ENCODE peak calls at places on chromosomes 13 and 19, in six cellular contexts. F is GM12878, A is GM12892, L is HepG2, I is H1, N is K562. M is an unnamed sample.

GRCh38 chr13:48574036-48574796 is 41.3 kb upstream of the RCBTB2 start:
- DNase-seq in F (no peak), A (no peak), L (no peak), I (no peak), N (no peak), M (no peak)

GRCh38 chr19:45506246-45506990 is 861 bp upstream of the VASP start:
- DNase-seq in F (peak; percentile 64), A (peak; percentile 87), L (peak; percentile 85), I (no peak), N (peak; percentile 98), M (peak; percentile 86)

GRCh38 chr13:20101467-20102316 is 59.2 kb downstream of the GJA3 start:
- DNase-seq in F (no peak), A (no peak), L (no peak), I (no peak), N (no peak), M (no peak)

GRCh38 chr19:14337510-14337909 is 43.7 kb upstream of the ADGRE5 start:
- DNase-seq in F (no peak), A (no peak), L (no peak), I (no peak), N (peak; percentile 81), M (no peak)

GRCh38 chr13:80923907-80924306 is 583.0 kb upstream of the SPRY2 start:
- DNase-seq in F (no peak), A (no peak), L (no peak), I (no peak), N (no peak), M (no peak)

GRCh38 chr13:37777676-37778075 is 91.9 kb downstream of the TRPC4 start:
- DNase-seq in F (no peak), A (no peak), L (no peak), I (no peak), N (no peak), M (no peak)

GRCh38 chr13:35393886-35394285 is 82.6 kb downstream of the MAB21L1 start:
- DNase-seq in F (no peak), A (no peak), L (no peak), I (no peak), N (no peak), M (no peak)

GRCh38 chr19:47813304-47813994 is 8.3 kb upstream of the CRX start:
- DNase-seq in F (no peak), A (peak; percentile 61), L (peak; percentile 58), I (peak; percentile 78), N (peak; percentile 91), M (peak; percentile 80)

GRCh38 chr13:31851201-31851600 is 111.9 kb downstream of the RXFP2 start:
- DNase-seq in F (no peak), A (no peak), L (no peak), I (no peak), N (no peak), M (no peak)

GRCh38 chr19:48970923-48971395 is 5.8 kb downstream of the FTL start:
- DNase-seq in F (no peak), A (peak; percentile 70), L (peak; percentile 57), I (no peak), N (peak; percentile 93), M (peak; percentile 68)
- TF ChIP-seq TAF1 in F (no peak), A (no peak), L (no peak), I (no peak), N (no peak), M (no peak)

GRCh38 chr13:112994084-112994780 is 25.2 kb downstream of the MCF2L start:
- DNase-seq in F (no peak), A (no peak), L (no peak), I (no peak), N (no peak), M (no peak)

GRCh38 chr13:112992931-112993700 is 24.1 kb downstream of the MCF2L start:
- DNase-seq in F (no peak), A (no peak), L (no peak), I (no peak), N (no peak), M (no peak)

GRCh38 chr13:112991611-112992010 is 22.6 kb downstream of the MCF2L start:
- DNase-seq in F (no peak), A (no peak), L (no peak), I (no peak), N (no peak), M (no peak)

GRCh38 chr13:112987625-112988024 is 18.6 kb downstream of the MCF2L start:
- DNase-seq in F (no peak), A (no peak), L (no peak), I (no peak), N (no peak), M (no peak)

GRCh38 chr13:112990783-112991182 is 21.8 kb downstream of the MCF2L start:
- DNase-seq in F (no peak), A (no peak), L (no peak), I (no peak), N (no peak), M (no peak)
- TF ChIP-seq POLR2A in F (no peak), A (no peak), L (no peak), I (no peak), N (no peak), M (no peak)

GRCh38 chr13:21901772-21902708 is 231.2 kb downstream of the FGF9 start:
- DNase-seq in F (no peak), A (no peak), L (peak; percentile 12), I (no peak), N (no peak), M (no peak)

GRCh38 chr13:21898461-21898860 is 227.6 kb downstream of the FGF9 start:
- DNase-seq in F (no peak), A (no peak), L (no peak), I (no peak), N (no peak), M (no peak)

GRCh38 chr13:21897140-21897539 is 226.3 kb downstream of the FGF9 start:
- DNase-seq in F (no peak), A (no peak), L (no peak), I (no peak), N (no peak), M (no peak)

GRCh38 chr13:21901326-21901725 is 230.5 kb downstream of the FGF9 start:
- DNase-seq in F (no peak), A (no peak), L (no peak), I (no peak), N (no peak), M (no peak)

DNA sequence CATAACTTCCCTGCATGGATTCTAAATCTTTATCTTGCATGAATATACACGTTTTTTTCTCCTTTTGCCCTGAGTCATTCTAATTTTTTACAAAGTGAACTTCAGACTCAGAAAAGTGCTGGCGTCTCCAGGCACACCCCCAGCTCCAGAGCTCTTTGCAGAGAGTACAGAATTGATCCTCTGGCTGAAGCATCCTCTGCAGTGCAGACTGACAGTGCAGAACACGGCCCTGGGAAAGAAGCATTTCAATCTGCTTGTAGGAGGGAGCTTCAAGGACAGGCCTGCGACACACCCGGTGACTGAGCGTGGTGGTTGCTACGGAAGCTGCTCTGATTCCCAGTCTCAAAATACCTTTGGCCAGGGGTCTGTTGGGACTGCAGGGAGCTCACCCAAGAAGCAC is 228.1 kb downstream of the FGF9 start:
- DNase-seq in F (no peak), A (no peak), L (no peak), I (no peak), N (no peak), M (no peak)
- TF ChIP-seq TAF1 in F (no peak), A (no peak), L (no peak), I (no peak), N (no peak), M (no peak)

GRCh38 chr19:2974342-2974932 is 2.9 kb upstream of the TLE6 start:
- DNase-seq in F (no peak), A (no peak), L (no peak), I (no peak), N (peak; percentile 82), M (no peak)

GRCh38 chr19:2977001-2977685 is at the start of gene TLE6:
- DNase-seq in F (peak; percentile 87), A (peak; percentile 99), L (peak; percentile 92), I (peak; percentile 95), N (peak; percentile 98), M (peak; percentile 98)

GRCh38 chr19:2976609-2977000 is 759 bp upstream of the TLE6 start:
- DNase-seq in F (no peak), A (no peak), L (no peak), I (no peak), N (no peak), M (no peak)

GRCh38 chr19:2978467-2978767 is 1.1 kb downstream of the TLE6 start:
- DNase-seq in F (no peak), A (no peak), L (no peak), I (no peak), N (no peak), M (no peak)

GRCh38 chr19:2977686-2978466 is 512 bp downstream of the TLE6 start:
- DNase-seq in F (no peak), A (no peak), L (no peak), I (no peak), N (peak; percentile 88), M (no peak)
- TF ChIP-seq POLR2A in F (no peak), A (no peak), L (no peak), I (no peak), N (no peak), M (no peak)

DNA sequence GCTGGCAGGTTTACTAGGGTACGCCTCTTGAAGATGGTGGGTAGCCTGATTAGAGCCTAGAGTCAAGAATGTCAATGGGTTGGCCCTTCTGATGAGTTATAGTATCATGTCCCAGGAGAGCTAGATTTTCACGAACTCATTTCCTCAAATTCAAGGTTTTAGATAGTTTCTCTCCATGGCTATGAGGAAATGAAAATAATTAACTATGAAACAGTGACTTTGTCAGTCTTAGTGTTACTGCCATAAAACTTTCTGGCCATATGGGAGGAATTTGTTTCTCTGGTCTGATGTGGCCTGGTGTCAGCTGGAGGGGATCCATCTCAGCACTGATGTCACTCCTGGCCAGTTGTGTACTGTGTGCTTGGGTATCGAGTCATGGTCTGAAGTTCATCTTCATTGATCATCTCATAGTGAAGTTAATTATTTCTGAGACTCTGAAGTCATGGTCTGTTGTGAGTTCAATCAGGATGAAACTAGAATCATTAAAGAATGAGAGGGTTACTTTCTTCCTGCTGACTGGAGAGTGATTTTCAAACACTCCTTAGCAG is 49.4 kb upstream of the TNFSF11 start:
- DNase-seq in F (peak; percentile 45), A (no peak), L (no peak), I (no peak), N (no peak), M (no peak)
- TF ChIP-seq TAF1 in F (no peak), A (no peak), L (no peak), I (no peak), N (no peak), M (no peak)

DNA sequence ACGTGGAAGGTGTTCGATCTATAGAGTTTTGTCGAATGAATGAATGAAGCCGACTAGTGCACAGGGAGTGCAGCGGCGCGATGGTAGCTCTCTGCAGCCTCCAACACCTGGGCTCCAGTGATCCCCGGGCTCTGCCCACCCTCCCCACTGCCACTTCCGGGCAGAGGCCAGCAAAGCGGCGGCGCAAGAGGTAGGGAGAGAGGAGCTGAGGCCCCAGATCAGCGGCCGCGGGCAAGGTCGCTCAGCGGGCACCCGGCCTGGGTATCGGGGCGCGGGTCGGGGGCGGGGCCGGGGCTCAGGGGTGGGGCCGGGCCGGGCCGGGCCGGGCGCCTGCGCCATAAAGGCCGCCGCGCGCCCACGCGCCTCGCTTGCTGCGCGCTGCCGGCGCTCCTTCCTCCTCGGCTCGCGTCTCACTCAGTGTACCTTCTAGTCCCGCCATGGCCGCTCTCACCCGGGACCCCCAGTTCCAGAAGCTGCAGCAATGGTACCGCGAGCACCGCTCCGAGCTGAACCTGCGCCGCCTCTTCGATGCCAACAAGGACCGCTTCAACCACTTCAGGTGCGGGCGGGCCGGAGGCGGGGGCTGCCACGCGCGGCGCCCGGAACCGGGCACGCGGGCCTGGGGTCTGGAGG is at the start of gene GPI:
- DNase-seq in F (no peak), A (peak; percentile 84), L (peak; percentile 61), I (peak; percentile 15), N (peak; percentile 78), M (peak; percentile 84)
- TF ChIP-seq POLR2A in F (peak; percentile 88), A (peak; percentile 86), L (peak; percentile 71), I (peak; percentile 46), N (peak; percentile 74), M (peak; percentile 73)

GRCh38 chr19:56601375-56601774 is 6.3 kb downstream of the ZNF71 start:
- DNase-seq in F (no peak), A (no peak), L (no peak), I (no peak), N (no peak), M (no peak)
- TF ChIP-seq TAF1 in F (no peak), A (no peak), L (no peak), I (no peak), N (no peak), M (no peak)